ENCODE peak calls at places on chromosome 9, in nine cellular contexts. X is mammary epithelial cell, R is fibroblast of lung, Q is HepG2, P is H9, V is GM23248, Z is mesenchymal stem cell, B is PC-9, L is OCI-LY7. C is an unnamed sample.

GRCh38 chr9:74497750-74498615 is 848 bp downstream of the RORB start:
- DNase-seq in Z (peak), L (no peak), X (peak), P (peak), Q (no peak), R (peak), B (no peak), V (peak), C (peak)

GRCh38 chr9:38294130-38294529 is 98.4 kb upstream of the ALDH1B1 start:
- DNase-seq in R (no peak), V (no peak), P (no peak), X (no peak), Z (no peak), B (no peak), L (no peak), Q (no peak), C (no peak)

GRCh38 chr9:122218070-122218884 is 10.5 kb downstream of the LHX6 start:
- DNase-seq in P (no peak), R (no peak), B (no peak), X (no peak), Q (no peak), V (peak), L (no peak), Z (no peak), C (no peak)

GRCh38 chr9:12681620-12682019 is 11.6 kb upstream of the TYRP1 start:
- DNase-seq in P (no peak), Z (no peak), X (peak), R (peak), Q (no peak), L (no peak), B (no peak), V (peak), C (no peak)

GRCh38 chr9:71966601-71967000 is 55.2 kb downstream of the C9orf85 start:
- DNase-seq in L (no peak), X (no peak), V (no peak), B (no peak), P (peak), R (no peak), Z (no peak), Q (no peak), C (peak)

GRCh38 chr9:127384016-127384730 is 12.8 kb upstream of the SLC2A8 start:
- DNase-seq in Z (no peak), Q (no peak), R (no peak), L (no peak), V (no peak), P (no peak), X (no peak), B (no peak), C (no peak)

GRCh38 chr9:112361602-112362001 is 18.3 kb upstream of the HSDL2 start:
- DNase-seq in B (peak), L (peak), X (peak), R (peak), Q (peak), V (peak), Z (peak), P (no peak), C (peak)

GRCh38 chr9:37953775-37954437 is 50.0 kb upstream of the SLC25A51 start:
- DNase-seq in R (peak), V (peak), L (no peak), P (no peak), Z (peak), Q (no peak), X (peak), B (peak), C (no peak)

GRCh38 chr9:113973963-113974413 is 97.9 kb downstream of the ZNF618 start:
- DNase-seq in L (no peak), Z (no peak), X (no peak), R (peak), P (no peak), B (no peak), V (peak), Q (no peak), C (no peak)

GRCh38 chr9:6268830-6269397 is 53.3 kb downstream of the IL33 start:
- DNase-seq in L (no peak), X (no peak), V (no peak), R (no peak), Z (no peak), B (no peak), P (no peak), Q (no peak), C (no peak)

GRCh38 chr9:136202449-136203405 is 2.2 kb downstream of the LHX3 start:
- DNase-seq in L (no peak), V (no peak), Z (no peak), Q (no peak), R (no peak), P (no peak), B (no peak), X (no peak), C (no peak)

GRCh38 chr9:22244141-22245011 is 202.2 kb upstream of the DMRTA1 start:
- DNase-seq in Q (peak), V (peak), R (peak), L (peak), Z (peak), P (peak), X (peak), B (no peak), C (peak)

GRCh38 chr9:126475933-126476555 is 137.7 kb upstream of the LMX1B start:
- DNase-seq in L (no peak), B (no peak), X (no peak), V (no peak), P (no peak), Z (no peak), Q (no peak), R (no peak), C (no peak)

GRCh38 chr9:125986966-125987365 is 239.8 kb downstream of the PBX3 start:
- DNase-seq in R (no peak), V (no peak), L (no peak), B (no peak), X (no peak), Q (no peak), P (no peak), Z (no peak), C (no peak)

GRCh38 chr9:78573669-78574068 is 276.7 kb downstream of the PSAT1 start:
- DNase-seq in P (no peak), L (no peak), R (no peak), Q (no peak), B (no peak), V (no peak), X (no peak), Z (no peak), C (no peak)

GRCh38 chr9:29514336-29514735 is 1941.1 kb upstream of the C9orf72 start:
- DNase-seq in X (peak), Z (peak), V (no peak), L (no peak), R (no peak), B (no peak), Q (no peak), P (peak), C (peak)

GRCh38 chr9:135737840-135738521 is 36.0 kb downstream of the KCNT1 start:
- DNase-seq in L (no peak), R (no peak), B (no peak), Z (no peak), X (no peak), Q (no peak), P (no peak), V (no peak), C (no peak)

GRCh38 chr9:5185220-5185840 is at the start of gene INSL6:
- DNase-seq in Q (no peak), R (no peak), B (no peak), L (no peak), P (peak), V (no peak), Z (no peak), X (no peak), C (no peak)

GRCh38 chr9:95131023-95131943 is 186.2 kb downstream of the FANCC start:
- DNase-seq in X (peak), R (peak), P (peak), Z (peak), B (no peak), Q (peak), V (peak), L (peak), C (peak)

GRCh38 chr9:71681104-71681707 is 87.1 kb downstream of the CEMIP2 start:
- DNase-seq in Z (peak), B (no peak), V (peak), L (no peak), X (no peak), Q (no peak), R (peak), P (no peak), C (no peak)

GRCh38 chr9:8653111-8653510 is 853.5 kb upstream of the DMAC1 start:
- DNase-seq in Z (no peak), L (no peak), V (no peak), Q (no peak), B (no peak), R (no peak), P (no peak), X (no peak), C (no peak)

GRCh38 chr9:127589955-127590370 is 22.1 kb upstream of the STXBP1 start:
- DNase-seq in V (peak), B (peak), P (peak), Z (peak), Q (peak), R (peak), X (peak), L (peak), C (peak)

GRCh38 chr9:36163049-36163839 is 5.9 kb upstream of the CCIN start:
- DNase-seq in P (peak), X (no peak), R (peak), B (no peak), L (no peak), V (peak), Z (peak), Q (peak), C (peak)

GRCh38 chr9:125747765-125748510 is 765 bp downstream of the PBX3 start:
- DNase-seq in V (peak), P (no peak), L (peak), X (no peak), R (no peak), Z (peak), Q (no peak), B (no peak), C (peak)

GRCh38 chr9:69801994-69802393 is 18.6 kb upstream of the CFAP95 start:
- DNase-seq in Q (peak), B (no peak), V (peak), Z (no peak), L (no peak), P (no peak), R (no peak), X (no peak), C (no peak)

GRCh38 chr9:13845460-13845859 is 468.5 kb downstream of the NFIB start:
- DNase-seq in X (peak), R (peak), Z (peak), P (no peak), V (peak), Q (no peak), L (no peak), B (no peak), C (no peak)

GRCh38 chr9:35728041-35728971 is 3.7 kb downstream of the TLN1 start:
- DNase-seq in X (peak), Q (peak), R (peak), P (peak), L (peak), Z (peak), B (no peak), V (peak), C (peak)

GRCh38 chr9:14393382-14393781 is 79.4 kb upstream of the NFIB start:
- DNase-seq in P (no peak), B (no peak), Z (no peak), R (no peak), L (no peak), Q (no peak), V (no peak), X (no peak), C (no peak)

GRCh38 chr9:129481424-129481823 is 139.5 kb downstream of the C9orf50 start:
- DNase-seq in P (no peak), V (peak), R (no peak), B (no peak), Q (no peak), Z (no peak), L (no peak), X (no peak), C (no peak)

GRCh38 chr9:129483467-129484324 is 137.2 kb downstream of the C9orf50 start:
- DNase-seq in X (peak), P (no peak), Q (no peak), B (peak), L (no peak), Z (peak), R (peak), V (peak), C (peak)

GRCh38 chr9:129484325-129485000 is 136.4 kb downstream of the C9orf50 start:
- DNase-seq in V (peak), Q (no peak), L (no peak), R (no peak), B (no peak), Z (no peak), P (no peak), X (no peak), C (no peak)

GRCh38 chr9:129481824-129482511 is 138.9 kb downstream of the C9orf50 start:
- DNase-seq in P (no peak), B (no peak), Z (peak), V (peak), R (peak), L (no peak), Q (no peak), X (no peak), C (peak)

DNA sequence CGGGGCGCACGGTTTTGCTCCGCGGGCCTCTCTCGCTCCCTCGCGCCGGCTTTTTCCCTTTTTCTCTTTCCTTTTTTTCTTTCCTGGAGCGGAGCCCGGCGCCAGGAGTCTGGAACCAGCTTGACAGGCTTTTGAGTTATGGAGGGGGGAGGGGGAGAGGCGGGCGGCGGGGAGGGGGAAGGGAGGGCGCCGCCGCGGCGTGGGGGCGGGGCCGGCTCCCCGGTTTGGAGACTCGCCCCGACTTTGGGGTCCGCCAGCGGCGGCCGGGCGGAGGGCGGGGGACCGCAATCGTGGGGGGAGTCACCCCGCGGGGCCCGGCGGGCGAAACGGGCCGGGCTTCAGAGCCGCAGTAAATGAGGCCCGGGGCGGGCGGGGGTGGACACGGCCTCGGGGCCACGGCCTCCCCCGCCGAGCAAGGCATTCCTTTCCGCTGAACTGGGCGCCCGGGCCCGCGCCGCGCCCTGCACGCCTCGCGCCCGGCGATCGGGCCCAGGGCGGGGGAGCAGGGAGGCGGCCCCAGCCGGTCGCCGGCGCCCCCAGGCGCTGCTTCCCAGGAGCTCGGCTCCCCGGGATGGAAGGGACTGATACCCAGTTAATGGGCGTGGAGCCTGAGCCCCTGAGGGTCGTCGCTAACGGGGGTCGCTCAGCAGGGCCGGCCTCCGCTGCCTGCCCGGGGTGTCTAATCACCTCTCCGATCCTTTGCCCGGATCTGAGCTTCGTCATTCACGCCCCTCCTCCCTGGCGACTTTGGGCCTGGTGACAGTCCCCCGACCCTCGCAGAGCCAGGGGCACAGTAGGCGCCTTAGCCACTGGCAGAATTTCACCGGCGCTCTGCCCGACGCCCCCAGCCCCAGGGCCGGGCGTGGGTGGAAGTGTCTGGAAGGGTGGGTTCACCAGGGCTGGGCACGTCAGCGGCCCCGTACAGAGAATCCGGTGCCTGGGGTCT is 138.1 kb downstream of the C9orf50 start:
- DNase-seq in Z (peak), B (peak), V (peak), Q (no peak), R (peak), X (peak), L (no peak), P (no peak), C (peak)
- H3K4me2 ChIP-seq in Z (peak), B (peak), V (peak), Q (peak), R (peak), X (peak), L (no peak), P (peak), C (peak)

GRCh38 chr9:18606831-18607230 is 132.9 kb downstream of the ADAMTSL1 start:
- DNase-seq in V (peak), L (no peak), Z (peak), X (no peak), Q (no peak), R (peak), P (peak), B (no peak), C (peak)

GRCh38 chr9:18606281-18606680 is 132.3 kb downstream of the ADAMTSL1 start:
- DNase-seq in X (no peak), V (peak), Z (peak), Q (no peak), L (no peak), B (no peak), P (no peak), R (peak), C (no peak)

GRCh38 chr9:18604971-18605370 is 131.0 kb downstream of the ADAMTSL1 start:
- DNase-seq in Q (no peak), R (no peak), X (no peak), Z (no peak), V (no peak), L (no peak), B (no peak), P (no peak), C (no peak)

GRCh38 chr9:18608371-18608770 is 134.4 kb downstream of the ADAMTSL1 start:
- DNase-seq in B (no peak), R (peak), X (no peak), P (no peak), Z (no peak), Q (no peak), V (peak), L (no peak), C (no peak)

DNA sequence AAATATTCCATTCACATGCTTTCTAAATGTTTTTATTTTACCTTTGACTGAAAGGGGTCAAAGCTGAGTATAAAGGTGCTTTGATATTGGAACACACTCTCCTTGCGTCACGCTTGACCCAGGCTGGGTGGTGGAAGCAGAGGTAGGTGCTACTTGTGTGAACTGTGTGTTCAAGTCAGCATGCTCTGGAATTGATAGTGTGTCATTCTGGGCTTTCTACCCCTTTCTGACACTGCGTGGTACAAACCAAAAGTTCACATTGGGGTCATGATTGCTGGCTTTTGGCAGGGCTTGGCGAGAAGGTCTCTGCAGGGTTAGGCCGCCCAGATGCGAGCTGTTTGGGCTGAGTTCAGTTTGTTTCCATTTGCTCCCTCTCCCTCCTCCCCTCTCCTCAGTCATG is 131.8 kb downstream of the ADAMTSL1 start:
- DNase-seq in B (no peak), X (no peak), V (peak), R (peak), L (no peak), P (no peak), Q (no peak), Z (peak), C (no peak)
- H2AFZ ChIP-seq in B (no peak), X (no peak), V (no peak), R (no peak), L (no peak), P (no peak), Q (no peak), Z (no peak), C (peak)

GRCh38 chr9:132673355-132673754 is 3.1 kb downstream of the GTF3C4 start:
- DNase-seq in B (peak), R (peak), Z (peak), L (peak), V (peak), Q (peak), X (peak), P (peak), C (peak)
- H3K4me2 ChIP-seq in B (peak), R (peak), Z (peak), L (peak), V (peak), Q (peak), X (peak), P (no peak), C (no peak)

GRCh38 chr9:134293576-134294227 is 32.6 kb upstream of the RXRA start:
- DNase-seq in Q (no peak), B (no peak), Z (no peak), R (peak), V (peak), P (no peak), L (no peak), X (no peak), C (no peak)
- H2AFZ ChIP-seq in Q (no peak), B (no peak), Z (no peak), R (peak), V (peak), P (no peak), L (no peak), X (no peak), C (no peak)

DNA sequence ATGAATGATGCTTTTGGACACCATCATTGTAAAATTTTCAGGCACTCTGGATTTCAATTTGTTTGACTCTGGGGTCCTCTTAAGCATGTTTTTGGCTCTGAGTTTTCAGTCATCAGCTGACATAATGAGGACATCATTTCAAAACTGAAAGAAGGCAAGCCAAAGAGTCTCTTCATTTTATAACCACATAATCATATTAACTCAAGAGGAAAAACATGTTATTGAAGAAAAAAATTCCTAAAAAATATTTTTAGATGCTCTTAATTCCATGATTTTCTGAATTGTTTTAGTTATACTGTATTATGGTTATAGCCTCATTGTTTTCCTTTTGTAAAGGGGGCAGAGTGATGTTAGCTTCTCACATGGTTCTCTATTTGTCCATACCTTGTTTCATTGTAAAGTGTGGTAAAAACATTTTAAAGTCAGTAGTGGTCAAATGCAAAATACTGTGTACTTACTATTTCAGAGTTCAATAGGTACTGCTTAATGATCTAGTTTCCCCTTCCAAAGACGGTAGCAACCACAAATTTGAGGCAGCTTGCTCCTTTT is 472.1 kb downstream of the DMRT2 start:
- DNase-seq in L (no peak), Z (no peak), B (no peak), Q (no peak), P (no peak), X (no peak), V (no peak), R (no peak), C (no peak)
- H3K4me2 ChIP-seq in L (no peak), Z (no peak), B (no peak), Q (no peak), P (no peak), X (no peak), V (no peak), R (no peak), C (no peak)

GRCh38 chr9:118583414-118583813 is 785.8 kb downstream of the BRINP1 start:
- DNase-seq in P (no peak), R (no peak), L (no peak), V (no peak), Z (no peak), Q (no peak), B (no peak), X (no peak), C (no peak)

DNA sequence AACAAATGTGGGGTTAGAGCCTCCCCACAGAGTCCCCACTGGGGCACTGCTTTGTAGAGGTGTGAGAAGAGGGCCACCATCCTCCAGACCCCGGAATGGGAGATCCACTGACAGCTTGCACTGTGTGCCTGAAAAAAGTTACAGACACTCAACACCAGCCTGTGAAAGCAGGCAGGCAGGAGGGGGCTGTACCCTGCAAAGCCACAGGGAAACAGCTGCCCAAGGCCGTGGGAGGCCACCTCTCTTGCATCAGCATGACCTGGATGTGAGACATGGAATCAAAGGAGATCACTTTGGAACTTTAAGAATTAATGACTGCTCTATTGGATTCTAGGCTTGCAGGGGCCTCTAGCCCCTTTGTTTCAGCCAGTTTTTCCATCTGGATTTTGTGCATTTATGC is 782.3 kb downstream of the BRINP1 start:
- DNase-seq in X (no peak), B (no peak), L (no peak), R (no peak), Q (no peak), P (no peak), V (no peak), Z (no peak), C (no peak)
- H2AFZ ChIP-seq in X (no peak), B (no peak), L (no peak), R (no peak), Q (no peak), P (no peak), V (no peak), Z (no peak), C (no peak)